ENCODE peak calls at places on chromosomes 11 and 22, in five cellular contexts. X is SK-N-SH, O is PC-3, M is MM.1S, G is GM23248. P is an unnamed sample. For H3K79me2, the result is how much of the 10 kb centered on the place peaks cover.

GRCh38 chr11:66706989-66707388 is 22.0 kb downstream of the SPTBN2 start:
- DNase-seq in X (no peak), O (no peak), M (no peak), G (no peak), P (no peak)

GRCh38 chr11:131478341-131478740 is 107.9 kb downstream of the NTM start:
- DNase-seq in X (no peak), O (no peak), M (no peak), G (no peak), P (no peak)

GRCh38 chr11:3195251-3196160 is 23.1 kb downstream of the MRGPRG start:
- DNase-seq in X (no peak), O (no peak), M (no peak), G (peak), P (no peak)

GRCh38 chr22:23233746-23234408 is 53.6 kb downstream of the BCR start:
- DNase-seq in X (peak), O (peak), M (no peak), G (peak), P (no peak)

GRCh38 chr11:58513747-58514367 is 6.0 kb upstream of the OR5B21 start:
- DNase-seq in X (peak), O (peak), M (peak), G (peak), P (peak)

GRCh38 chr11:78851883-78852586 is 277.4 kb upstream of the NARS2 start:
- DNase-seq in X (peak), O (peak), M (no peak), G (no peak), P (no peak)

GRCh38 chr22:39739338-39740027 is 154.1 kb downstream of the ENTHD1 start:
- DNase-seq in X (no peak), O (peak), M (peak), G (no peak), P (no peak)

GRCh38 chr11:27124514-27125264 is 84.1 kb downstream of the BBOX1 start:
- DNase-seq in X (no peak), O (no peak), M (no peak), G (peak), P (no peak)

GRCh38 chr11:92827132-92827531 is 142.3 kb upstream of the MTNR1B start:
- DNase-seq in X (no peak), O (no peak), M (no peak), G (no peak), P (no peak)

GRCh38 chr22:27610863-27611786 is 190.4 kb downstream of the MN1 start:
- DNase-seq in X (no peak), O (no peak), M (no peak), G (no peak), P (no peak)

GRCh38 chr11:34792814-34793241 is 123.4 kb downstream of the APIP start:
- DNase-seq in X (no peak), O (no peak), M (no peak), G (no peak), P (no peak)

GRCh38 chr11:2774173-2775082 is 74.6 kb upstream of the KCNQ1OT1 start:
- DNase-seq in X (no peak), O (no peak), M (no peak), G (no peak), P (peak)

GRCh38 chr11:7098235-7098832 is 9.5 kb downstream of the RBMXL2 start:
- DNase-seq in X (peak), O (peak), M (peak), G (peak), P (peak)

GRCh38 chr11:128453444-128454336 is 133.7 kb downstream of the ETS1 start:
- DNase-seq in X (no peak), O (peak), M (peak), G (peak), P (no peak)

GRCh38 chr22:39528080-39528661 is 4.4 kb downstream of the RPS19BP1 start:
- DNase-seq in X (peak), O (no peak), M (no peak), G (no peak), P (no peak)

GRCh38 chr11:67288452-67289225 is 464 bp upstream of the ANKRD13D start:
- DNase-seq in X (peak), O (peak), M (peak), G (peak), P (peak)

GRCh38 chr11:69040581-69041260 is 8.0 kb upstream of the TPCN2 start:
- DNase-seq in X (no peak), O (no peak), M (no peak), G (peak), P (no peak)

GRCh38 chr22:23804781-23805291 is 18.1 kb downstream of the SMARCB1 start:
- DNase-seq in X (no peak), O (no peak), M (no peak), G (no peak), P (no peak)

GRCh38 chr22:26939466-26939865 is 282.1 kb downstream of the MIAT start:
- DNase-seq in X (no peak), O (no peak), M (no peak), G (no peak), P (no peak)

GRCh38 chr22:46588279-46589140 is 31.7 kb upstream of the GRAMD4 start:
- DNase-seq in X (no peak), O (no peak), M (no peak), G (no peak), P (no peak)

GRCh38 chr22:19875061-19875530 is 20.4 kb upstream of the GNB1L start:
- DNase-seq in X (no peak), O (no peak), M (no peak), G (no peak), P (no peak)

GRCh38 chr11:22792497-22792896 is 37.1 kb downstream of the SVIP start:
- DNase-seq in X (no peak), O (peak), M (no peak), G (peak), P (no peak)

GRCh38 chr22:46269564-46269963 is 1.8 kb downstream of the TTC38 start:
- DNase-seq in X (no peak), O (no peak), M (no peak), G (no peak), P (no peak)

GRCh38 chr22:41308544-41308947 is 7.2 kb downstream of the ZC3H7B start:
- DNase-seq in X (no peak), O (no peak), M (no peak), G (peak), P (no peak)

GRCh38 chr11:26993965-26994446 is at the start of gene FIBIN:
- DNase-seq in X (no peak), O (no peak), M (no peak), G (peak), P (no peak)

GRCh38 chr11:112961146-112961668 is at the start of gene NCAM1:
- DNase-seq in X (peak), O (peak), M (peak), G (peak), P (peak)

GRCh38 chr22:49368976-49369725 is 458.5 kb downstream of the BRD1 start:
- DNase-seq in X (peak), O (no peak), M (no peak), G (no peak), P (no peak)

GRCh38 chr11:109960831-109961230 is 132.4 kb upstream of the ZC3H12C start:
- DNase-seq in X (no peak), O (no peak), M (no peak), G (peak), P (no peak)

GRCh38 chr22:45179276-45180049 is 15.7 kb downstream of the NUP50 start:
- DNase-seq in X (no peak), O (no peak), M (no peak), G (no peak), P (no peak)

DNA sequence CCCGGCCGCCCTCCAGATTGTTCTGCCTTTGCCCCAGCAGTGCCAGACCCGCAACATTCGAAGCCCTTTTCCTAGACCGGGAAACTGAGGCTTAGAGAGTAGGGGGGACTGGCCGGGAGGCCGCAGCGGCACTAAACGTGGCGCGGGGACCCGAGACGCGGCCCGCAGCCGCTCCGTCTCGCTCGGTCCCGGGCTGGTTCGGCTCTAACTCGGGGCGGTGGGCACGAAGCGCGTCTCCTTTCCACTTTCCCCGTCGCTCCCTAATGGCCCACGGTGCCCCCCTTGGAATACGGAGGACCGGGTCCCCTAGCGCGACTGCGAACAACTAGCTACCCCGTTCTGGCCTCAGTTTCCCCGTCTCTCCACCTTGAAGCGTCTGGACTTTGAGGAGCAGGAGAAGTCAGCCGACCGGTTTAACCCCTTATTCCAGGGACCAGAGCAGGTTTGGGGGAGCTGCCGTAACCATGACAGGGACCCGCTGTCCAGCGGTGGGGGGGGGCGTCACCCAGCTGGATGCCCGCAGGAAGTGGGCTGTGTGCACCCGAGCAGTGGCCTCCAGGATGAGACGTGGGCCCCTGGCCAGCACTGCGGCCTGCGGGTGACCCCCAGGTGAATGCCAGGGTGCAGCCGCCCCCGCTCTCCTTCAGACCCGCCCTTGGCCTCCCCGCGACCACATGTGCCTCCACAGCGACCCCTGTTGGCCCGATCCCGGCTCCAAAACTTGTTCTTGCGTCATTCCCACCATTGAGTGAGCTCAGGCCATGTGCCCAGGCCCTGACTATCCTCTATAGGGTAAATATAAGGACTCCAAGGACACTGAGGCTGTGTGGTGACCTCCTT is 1.1 kb downstream of the CDC42EP1 start:
- DNase-seq in X (peak), O (peak), M (peak), G (peak), P (peak)
- H3K4me3 ChIP-seq in X (peak), O (peak), M (no peak), G (peak), P (no peak)

GRCh38 chr22:36756746-36757607 is 18.9 kb downstream of the IFT27 start:
- DNase-seq in X (no peak), O (no peak), M (no peak), G (no peak), P (no peak)

GRCh38 chr22:36759481-36760159 is 16.3 kb downstream of the IFT27 start:
- DNase-seq in X (no peak), O (no peak), M (no peak), G (no peak), P (no peak)

GRCh38 chr22:36757608-36758220 is 18.2 kb downstream of the IFT27 start:
- DNase-seq in X (peak), O (peak), M (peak), G (peak), P (peak)

GRCh38 chr22:36760716-36761115 is 15.2 kb downstream of the IFT27 start:
- DNase-seq in X (no peak), O (no peak), M (no peak), G (no peak), P (no peak)

GRCh38 chr22:36758792-36759271 is 17.1 kb downstream of the IFT27 start:
- DNase-seq in X (no peak), O (no peak), M (no peak), G (no peak), P (no peak)
- H3K4me2 ChIP-seq in X (no peak), O (no peak), M (no peak), G (no peak), P (no peak)

GRCh38 chr11:116969694-116970093 is 128.5 kb downstream of the SIK3 start:
- DNase-seq in X (no peak), O (no peak), M (no peak), G (no peak), P (no peak)
- H3K79me2 ChIP-seq in X (under half), O (under half), M (half or more), G (half or more), P (under half)

DNA sequence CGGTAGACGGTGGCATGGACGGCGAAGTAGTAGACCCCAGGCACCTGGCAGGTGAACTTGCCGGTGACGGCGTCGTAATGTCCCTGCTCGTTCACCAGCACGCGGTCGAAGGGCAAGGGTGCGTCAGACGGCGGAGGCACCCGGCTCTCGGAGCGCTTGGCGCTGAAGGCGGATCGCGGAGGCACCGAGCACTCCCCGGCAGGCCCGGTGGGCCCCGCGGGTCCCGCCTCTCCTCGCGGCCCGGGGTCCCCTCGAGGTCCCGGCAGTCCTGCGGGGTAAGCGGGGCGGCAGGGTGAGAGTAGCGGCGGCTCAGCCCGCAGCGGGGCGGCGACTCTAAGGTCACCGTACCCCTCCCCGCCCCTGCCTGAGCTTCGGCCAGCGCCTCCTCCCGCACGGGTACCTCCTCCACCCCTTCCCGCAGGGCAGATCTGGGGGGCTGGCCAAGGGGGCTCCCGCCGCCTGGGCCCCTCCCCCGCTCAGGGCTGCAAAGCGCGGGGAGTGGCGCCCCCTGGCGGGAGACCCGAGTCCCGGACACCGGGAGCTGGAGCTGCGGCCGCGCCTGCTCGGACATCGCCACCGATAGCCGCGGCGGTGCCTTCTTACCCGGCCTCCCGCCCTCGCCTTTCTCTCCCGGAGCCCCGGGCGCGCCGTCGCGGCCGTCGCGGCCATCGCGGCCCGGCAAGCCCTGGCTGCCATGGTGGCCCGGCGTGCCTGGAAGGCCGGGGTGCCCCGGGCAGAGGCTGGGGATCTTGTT is 925 bp downstream of the C1QTNF5 start:
- DNase-seq in X (peak), O (peak), M (no peak), G (peak), P (no peak)
- H3K4me3 ChIP-seq in X (peak), O (peak), M (no peak), G (peak), P (no peak)

DNA sequence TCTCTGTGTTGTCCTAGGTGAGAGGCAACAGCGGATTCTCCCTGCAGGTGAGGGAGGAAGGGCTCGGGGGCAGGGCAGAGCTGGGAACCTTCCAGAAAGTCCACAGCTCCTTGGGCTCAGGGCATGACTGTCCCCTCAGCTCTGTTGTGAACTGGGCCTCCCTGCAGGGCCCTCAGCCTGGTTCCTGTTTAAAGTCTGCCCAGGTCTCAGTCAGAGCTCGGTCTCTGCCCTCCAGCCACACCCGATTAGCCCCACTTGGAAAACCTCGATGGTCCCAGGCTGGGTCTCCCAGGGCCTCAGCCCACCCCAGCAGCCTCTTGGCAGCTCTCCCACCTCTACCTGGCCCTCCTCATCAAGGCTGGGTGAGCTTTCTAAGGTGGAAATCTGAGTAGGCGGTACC is 65.3 kb upstream of the SLC22A12 start:
- DNase-seq in X (no peak), O (no peak), M (no peak), G (no peak), P (no peak)
- H3K4me2 ChIP-seq in X (no peak), O (no peak), M (no peak), G (no peak), P (no peak)

DNA sequence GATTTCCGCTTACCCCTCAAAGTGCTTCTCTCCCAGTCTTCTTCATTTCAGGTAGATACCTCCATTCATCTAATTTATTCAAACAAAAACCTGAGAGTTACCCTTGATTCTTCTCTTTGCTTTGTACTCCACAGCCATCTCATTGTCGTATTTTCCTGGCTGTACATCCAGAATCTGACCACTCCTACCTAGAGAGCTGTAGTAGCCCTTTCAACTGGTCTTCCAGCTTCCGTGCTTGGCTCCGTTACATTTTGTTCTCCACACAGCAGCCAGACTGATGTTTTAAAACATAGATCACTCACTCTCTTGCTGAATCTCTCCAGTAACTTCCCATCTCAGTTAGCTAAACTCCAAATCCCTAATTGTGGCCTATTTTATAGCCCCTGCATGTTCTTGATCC is 7.3 kb downstream of the SPCS2 start:
- DNase-seq in X (no peak), O (no peak), M (no peak), G (no peak), P (no peak)
- H3K79me2 ChIP-seq in X (half or more), O (half or more), M (half or more), G (half or more), P (half or more)

GRCh38 chr22:17627961-17628303 is 617 bp downstream of the ATP6V1E1 start:
- DNase-seq in X (no peak), O (no peak), M (no peak), G (peak), P (no peak)
- H3K4me3 ChIP-seq in X (peak), O (peak), M (peak), G (peak), P (peak)